ENCODE peak calls at places on chromosomes 12 and 14, in eight cellular contexts. Y is endothelial cell; I is uterus; X is HL-60; Q is activated naive CD4-positive, alpha-beta T cell; G is stimulated activated CD4-positive, alpha-beta T cell treated with anti-CD3 and anti-CD28 coated beads, Interleukin-4, amount 100 ng/mL, for 24 hours; W is HTR-8/SVneo; D is activated CD4-positive, alpha-beta memory T cell treated with anti-CD3 and anti-CD28 coated beads for 36 hours. L is an unnamed sample.

GRCh38 chr12:15701212-15701611 is 88.0 kb downstream of the EPS8 start:
- DNase-seq in D (peak), I (no peak), W (no peak), X (no peak), Y (no peak), G (no peak), Q (no peak), L (no peak)

GRCh38 chr12:1162083-1162760 is 171.2 kb downstream of the ERC1 start:
- DNase-seq in I (no peak), Q (no peak), W (no peak), G (no peak), D (no peak), X (no peak), Y (no peak), L (no peak)

GRCh38 chr14:74034572-74034971 is 15.4 kb downstream of the BBOF1 start:
- DNase-seq in G (no peak), D (no peak), Q (no peak), W (no peak), I (no peak), X (no peak), Y (no peak), L (no peak)

GRCh38 chr14:30194769-30195168 is 267.1 kb upstream of the PRKD1 start:
- DNase-seq in Y (no peak), X (no peak), W (peak), Q (no peak), D (no peak), G (no peak), I (no peak), L (no peak)

GRCh38 chr14:85701763-85702162 is 171.8 kb downstream of the FLRT2 start:
- DNase-seq in D (no peak), Y (no peak), W (no peak), Q (no peak), X (no peak), I (no peak), G (no peak), L (no peak)

GRCh38 chr14:89000007-89000942 is 175.8 kb downstream of the TTC8 start:
- DNase-seq in I (no peak), Q (no peak), D (peak), X (peak), W (peak), Y (no peak), G (peak), L (no peak)

GRCh38 chr14:76641541-76641940 is 119.7 kb upstream of the VASH1 start:
- DNase-seq in Y (no peak), D (no peak), X (no peak), Q (no peak), I (no peak), W (no peak), G (no peak), L (no peak)

GRCh38 chr12:79083181-79083580 is 218.6 kb downstream of the SYT1 start:
- DNase-seq in W (no peak), Y (no peak), G (no peak), D (no peak), X (no peak), I (no peak), Q (no peak), L (no peak)

GRCh38 chr12:46268617-46269428 is at the start of gene SLC38A1:
- DNase-seq in X (peak), Y (peak), W (peak), G (peak), I (peak), Q (peak), D (peak), L (peak)

GRCh38 chr12:51247523-51248206 is 9.0 kb downstream of the DAZAP2 start:
- DNase-seq in X (no peak), Y (peak), I (no peak), W (no peak), Q (no peak), D (no peak), G (no peak), L (no peak)

GRCh38 chr12:10027311-10028099 is 3.0 kb upstream of the CLEC9A start:
- DNase-seq in Q (no peak), D (no peak), Y (no peak), X (peak), G (no peak), I (no peak), W (peak), L (no peak)

GRCh38 chr14:64549805-64550538 is at the start of gene PPP1R36:
- DNase-seq in D (peak), Y (peak), G (peak), W (no peak), X (no peak), Q (no peak), I (no peak), L (no peak)

GRCh38 chr12:52788876-52789636 is 6.9 kb downstream of the KRT3 start:
- DNase-seq in I (no peak), Q (no peak), Y (no peak), D (no peak), W (no peak), X (no peak), G (no peak), L (no peak)

GRCh38 chr14:92719421-92719820 is 29.0 kb downstream of the LGMN start:
- DNase-seq in Y (no peak), G (no peak), W (no peak), X (no peak), I (no peak), Q (no peak), D (no peak), L (no peak)

GRCh38 chr12:21296751-21297406 is 37.8 kb downstream of the SLCO1A2 start:
- DNase-seq in Q (no peak), X (no peak), G (no peak), D (no peak), W (peak), I (no peak), Y (no peak), L (no peak)

GRCh38 chr14:45743884-45744283 is 490.9 kb upstream of the MIS18BP1 start:
- DNase-seq in D (no peak), Y (no peak), W (peak), G (no peak), I (no peak), Q (no peak), X (no peak), L (no peak)

GRCh38 chr14:25431211-25432076 is 381.5 kb upstream of the STXBP6 start:
- DNase-seq in G (no peak), X (no peak), Q (no peak), Y (peak), W (no peak), I (no peak), D (no peak), L (peak)

GRCh38 chr12:119176267-119177055 is 2.3 kb upstream of the HSPB8 start:
- DNase-seq in W (peak), X (no peak), Q (no peak), G (no peak), I (peak), Y (no peak), D (peak), L (no peak)

GRCh38 chr12:115998789-115999478 is 278.6 kb downstream of the MED13L start:
- DNase-seq in Q (no peak), D (no peak), I (no peak), G (no peak), X (no peak), Y (no peak), W (no peak), L (no peak)

GRCh38 chr12:62192486-62193250 is 67.5 kb upstream of the USP15 start:
- DNase-seq in I (peak), D (peak), X (peak), Q (no peak), W (peak), G (peak), Y (peak), L (peak)

GRCh38 chr12:110349096-110349495 is 54.4 kb downstream of the ANAPC7 start:
- DNase-seq in W (no peak), G (no peak), Y (no peak), Q (no peak), I (no peak), X (no peak), D (no peak), L (no peak)

GRCh38 chr12:119072463-119072862 is 91.1 kb downstream of the SRRM4 start:
- DNase-seq in Q (no peak), W (no peak), X (no peak), D (no peak), I (no peak), G (no peak), Y (no peak), L (no peak)

GRCh38 chr14:22538671-22539228 is 50.3 kb downstream of the DAD1 start:
- DNase-seq in G (no peak), Y (no peak), X (peak), Q (no peak), D (peak), I (no peak), W (no peak), L (no peak)

GRCh38 chr12:27057543-27057942 is 24.8 kb downstream of the C12orf71 start:
- DNase-seq in G (no peak), Q (no peak), D (no peak), X (no peak), I (no peak), W (no peak), Y (no peak), L (no peak)

GRCh38 chr12:120720234-120720968 is 5.2 kb upstream of the ACADS start:
- DNase-seq in I (no peak), W (no peak), X (no peak), Y (no peak), Q (no peak), G (no peak), D (no peak), L (no peak)

GRCh38 chr14:77002889-77003288 is 25.6 kb downstream of the IRF2BPL start:
- DNase-seq in X (no peak), Y (no peak), Q (no peak), W (no peak), D (no peak), I (no peak), G (no peak), L (no peak)

GRCh38 chr12:124750787-124751471 is 112.7 kb downstream of the SCARB1 start:
- DNase-seq in W (no peak), I (no peak), D (peak), X (no peak), Q (no peak), G (no peak), Y (peak), L (no peak)

GRCh38 chr14:105845725-105846309 is 319.4 kb downstream of the TMEM121 start:
- DNase-seq in W (no peak), Y (no peak), G (no peak), I (no peak), D (no peak), Q (no peak), X (no peak), L (no peak)